ENCODE peak calls at places on chromosome 2, in seven cellular contexts. C is AG04449; O is activated gamma-delta T cell; D is GM04503; Y is GM10248; A is NCI-H82; J is CD8-positive, alpha-beta memory T cell. N is an unnamed sample.

GRCh38 chr2:84022810-84023431 is 436.2 kb downstream of the SUCLG1 start:
- DNase-seq in C (peak; percentile 12), O (no peak), Y (peak; percentile 24), A (peak; percentile 85), D (peak; percentile 11), J (no peak), N (no peak)

GRCh38 chr2:8607591-8607990 is 74.3 kb upstream of the ID2 start:
- DNase-seq in O (no peak), C (peak; percentile 69), D (peak; percentile 79), Y (no peak), A (no peak), J (no peak), N (no peak)

GRCh38 chr2:213740453-213740852 is 456.2 kb downstream of the SPAG16 start:
- DNase-seq in C (no peak), Y (peak; percentile 22), A (no peak), O (no peak), J (no peak), D (no peak), N (no peak)

GRCh38 chr2:119338282-119338681 is 28.4 kb downstream of the C2orf76 start:
- DNase-seq in A (no peak), O (no peak), Y (no peak), D (no peak), J (no peak), C (no peak), N (no peak)

GRCh38 chr2:161990741-161991140 is 83.3 kb downstream of the DPP4 start:
- DNase-seq in J (no peak), C (peak; percentile 55), A (no peak), D (peak; percentile 55), Y (no peak), O (no peak), N (no peak)

GRCh38 chr2:190318931-190319556 is 582 bp downstream of the HIBCH start:
- DNase-seq in Y (peak; percentile 11), O (no peak), A (peak; percentile 62), D (no peak), C (no peak), J (no peak), N (no peak)

GRCh38 chr2:458431-458827 is 170.5 kb upstream of the ALKAL2 start:
- DNase-seq in D (no peak), O (no peak), A (no peak), Y (no peak), J (no peak), C (no peak), N (no peak)

GRCh38 chr2:96138146-96139145 is at the start of gene ASTL:
- DNase-seq in C (no peak), A (peak; percentile 80), J (peak; percentile 77), O (no peak), Y (peak; percentile 78), D (no peak), N (peak; percentile 75)

GRCh38 chr2:26316041-26316440 is 29.9 kb upstream of the SELENOI start:
- DNase-seq in Y (peak; percentile 23), D (no peak), O (no peak), A (no peak), C (no peak), J (no peak), N (no peak)

GRCh38 chr2:28273751-28274150 is 118.9 kb upstream of the FOSL2 start:
- DNase-seq in O (no peak), A (no peak), C (no peak), J (no peak), Y (no peak), D (no peak), N (no peak)

GRCh38 chr2:46347649-46348280 is 50.6 kb downstream of the EPAS1 start:
- DNase-seq in A (no peak), C (no peak), O (no peak), J (no peak), Y (no peak), D (no peak), N (no peak)

GRCh38 chr2:64987963-64988419 is 1.2 kb upstream of the SLC1A4 start:
- DNase-seq in A (no peak), Y (no peak), O (no peak), J (no peak), C (no peak), D (no peak), N (no peak)

GRCh38 chr2:127259355-127259754 is 34.6 kb downstream of the ERCC3 start:
- DNase-seq in J (no peak), C (no peak), D (no peak), A (no peak), Y (no peak), O (no peak), N (no peak)

GRCh38 chr2:149562304-149562703 is 25.3 kb downstream of the MMADHC start:
- DNase-seq in D (peak; percentile 57), C (no peak), O (no peak), A (peak; percentile 66), J (no peak), Y (no peak), N (no peak)

GRCh38 chr2:160229591-160229990 is 29.5 kb upstream of the ITGB6 start:
- DNase-seq in D (no peak), Y (no peak), C (no peak), O (no peak), J (no peak), A (no peak), N (no peak)

GRCh38 chr2:197378494-197378972 is 56.3 kb downstream of the SF3B1 start:
- DNase-seq in D (no peak), O (no peak), A (peak; percentile 75), Y (peak; percentile 70), J (peak; percentile 72), C (no peak), N (peak; percentile 72)

GRCh38 chr2:140972724-140973123 is 1158.1 kb downstream of the LRP1B start:
- DNase-seq in O (no peak), J (no peak), A (no peak), C (no peak), Y (no peak), D (no peak), N (no peak)

GRCh38 chr2:74427551-74427950 is 6.0 kb downstream of the WDR54 start:
- DNase-seq in O (no peak), D (no peak), A (no peak), J (no peak), C (no peak), Y (no peak), N (no peak)

GRCh38 chr2:85797959-85798358 is 44.2 kb downstream of the ATOH8 start:
- DNase-seq in C (no peak), O (no peak), D (no peak), Y (no peak), J (no peak), A (peak; percentile 72), N (no peak)

GRCh38 chr2:120886967-120887672 is 151.5 kb downstream of the GLI2 start:
- DNase-seq in J (peak; percentile 29), Y (no peak), C (no peak), D (no peak), A (no peak), O (no peak), N (no peak)

GRCh38 chr2:118672571-118673158 is 174.8 kb downstream of the EN1 start:
- DNase-seq in D (no peak), O (no peak), Y (no peak), A (no peak), C (no peak), J (no peak), N (no peak)

GRCh38 chr2:240873805-240874714 is 5.4 kb downstream of the AGXT start:
- DNase-seq in A (no peak), Y (no peak), J (no peak), D (no peak), C (no peak), O (no peak), N (no peak)

GRCh38 chr2:191155608-191156071 is 4.8 kb upstream of the STAT4 start:
- DNase-seq in D (no peak), J (no peak), A (peak; percentile 92), C (no peak), Y (peak; percentile 31), O (no peak), N (peak; percentile 26)

GRCh38 chr2:205868773-205869333 is 186.6 kb downstream of the NRP2 start:
- DNase-seq in Y (peak; percentile 22), D (no peak), C (peak; percentile 58), O (no peak), J (no peak), A (no peak), N (no peak)

GRCh38 chr2:129015886-129016285 is 697.2 kb upstream of the HS6ST1 start:
- DNase-seq in Y (no peak), J (no peak), A (no peak), D (no peak), C (no peak), O (no peak), N (no peak)

GRCh38 chr2:189393440-189394111 is 47.7 kb upstream of the WDR75 start:
- DNase-seq in A (no peak), O (no peak), Y (no peak), J (no peak), D (peak; percentile 98), C (peak; percentile 93), N (no peak)

GRCh38 chr2:113124984-113125855 is 2.2 kb upstream of the IL1RN start:
- DNase-seq in O (no peak), D (no peak), C (no peak), A (no peak), Y (no peak), J (no peak), N (no peak)

GRCh38 chr2:240254337-240255164 is 114.1 kb upstream of the OTOS start:
- DNase-seq in D (no peak), O (no peak), C (no peak), A (no peak), Y (no peak), J (no peak), N (no peak)

GRCh38 chr2:54589340-54590215 is 133.5 kb downstream of the SPTBN1 start:
- DNase-seq in Y (no peak), A (no peak), C (no peak), O (no peak), J (no peak), D (no peak), N (peak; percentile 63)

GRCh38 chr2:41877114-41877513 is 170.7 kb upstream of the PKDCC start:
- DNase-seq in O (no peak), A (no peak), C (no peak), Y (no peak), J (no peak), D (no peak), N (no peak)

GRCh38 chr2:196399736-196400691 is 228.6 kb upstream of the STK17B start:
- DNase-seq in D (peak; percentile 78), O (no peak), C (peak; percentile 91), Y (no peak), J (no peak), A (no peak), N (no peak)

GRCh38 chr2:190996338-190996946 is 17.5 kb downstream of the STAT1 start:
- DNase-seq in Y (no peak), C (no peak), D (no peak), A (peak; percentile 71), O (no peak), J (peak; percentile 69), N (peak; percentile 28)

GRCh38 chr2:74373189-74373588 is 6.9 kb downstream of the DCTN1 start:
- DNase-seq in Y (no peak), C (no peak), D (no peak), J (no peak), A (peak; percentile 77), O (no peak), N (no peak)

GRCh38 chr2:180572346-180572745 is 408.1 kb upstream of the UBE2E3 start:
- DNase-seq in A (no peak), O (no peak), D (no peak), J (no peak), C (no peak), Y (no peak), N (no peak)

GRCh38 chr2:121454549-121455090 is 76.1 kb upstream of the RNU4ATAC start:
- DNase-seq in O (no peak), Y (no peak), A (no peak), C (no peak), J (no peak), D (peak; percentile 10), N (no peak)

GRCh38 chr2:212894026-212894425 is 257.4 kb downstream of the IKZF2 start:
- DNase-seq in J (no peak), Y (no peak), D (no peak), C (no peak), A (no peak), O (no peak), N (no peak)

GRCh38 chr2:25098558-25099486 is 56.9 kb downstream of the EFR3B start:
- DNase-seq in O (no peak), Y (no peak), D (no peak), C (no peak), J (no peak), A (no peak), N (no peak)

N was measured in naive thymus-derived CD4-positive, alpha-beta T cell.